ENCODE peak calls at places on chromosomes 13 and 19, in six cellular contexts. Z is stimulated activated CD4-positive, alpha-beta T cell treated with anti-CD3 and anti-CD28 coated beads, TNF-alpha, amount 100 ng/mL, for 24 hours; A is activated T-helper 1 cell treated with Interleukin-2 at 50 U/mL for 16 hours; C is amygdala; U is PC-3; Q is T1000. R is an unnamed sample.

GRCh38 chr19:18097217-18097992 is at the start of gene MAST3:
- DNase-seq in Z (peak; percentile 80), A (peak; percentile 92), C (peak; percentile 42), U (peak; percentile 93), Q (peak; percentile 80), R (peak; percentile 96)

GRCh38 chr19:46659151-46660007 is 1.6 kb downstream of the DACT3 start:
- DNase-seq in Z (no peak), A (no peak), C (peak; percentile 49), U (no peak), Q (no peak), R (no peak)

GRCh38 chr13:81302125-81302524 is 961.2 kb upstream of the SPRY2 start:
- DNase-seq in Z (no peak), A (no peak), C (no peak), U (no peak), Q (no peak), R (no peak)

GRCh38 chr19:10699650-10700335 is 1.4 kb upstream of the QTRT1 start:
- DNase-seq in Z (peak; percentile 35), A (peak; percentile 35), C (no peak), U (peak; percentile 85), Q (peak; percentile 11), R (no peak)

GRCh38 chr19:35608250-35608649 is 4.3 kb upstream of the HAUS5 start:
- DNase-seq in Z (no peak), A (no peak), C (no peak), U (no peak), Q (no peak), R (no peak)

GRCh38 chr19:14536926-14537692 is 7.7 kb downstream of the TECR start:
- DNase-seq in Z (no peak), A (no peak), C (no peak), U (peak; percentile 88), Q (no peak), R (peak; percentile 71)

GRCh38 chr13:99596180-99596579 is 94.9 kb downstream of the TM9SF2 start:
- DNase-seq in Z (no peak), A (no peak), C (no peak), U (no peak), Q (no peak), R (no peak)

GRCh38 chr19:16076958-16077611 is 790 bp downstream of the TPM4 start:
- DNase-seq in Z (no peak), A (no peak), C (peak; percentile 34), U (no peak), Q (no peak), R (no peak)

GRCh38 chr19:40489882-40490230 is 23.1 kb downstream of the SPTBN4 start:
- DNase-seq in Z (no peak), A (no peak), C (no peak), U (no peak), Q (no peak), R (no peak)

GRCh38 chr13:44312898-44313551 is 60.6 kb upstream of the SERP2 start:
- DNase-seq in Z (no peak), A (no peak), C (no peak), U (peak; percentile 91), Q (no peak), R (no peak)

GRCh38 chr13:86932935-86933334 is 738.2 kb upstream of the SLITRK5 start:
- DNase-seq in Z (no peak), A (no peak), C (no peak), U (no peak), Q (no peak), R (no peak)

GRCh38 chr13:107211073-107211472 is 643.1 kb upstream of the ARGLU1 start:
- DNase-seq in Z (no peak), A (no peak), C (peak; percentile 59), U (peak; percentile 88), Q (peak; percentile 36), R (peak; percentile 66)

GRCh38 chr13:31200636-31200970 is 828 bp downstream of the B3GLCT start:
- DNase-seq in Z (peak; percentile 3), A (no peak), C (peak; percentile 55), U (peak; percentile 31), Q (no peak), R (peak; percentile 31)

GRCh38 chr13:95644611-95645052 is at the start of gene DZIP1:
- DNase-seq in Z (no peak), A (no peak), C (peak; percentile 44), U (peak; percentile 40), Q (peak; percentile 54), R (peak; percentile 93)

GRCh38 chr19:43371909-43372308 is 18.4 kb downstream of the CD177 start:
- DNase-seq in Z (no peak), A (no peak), C (no peak), U (no peak), Q (no peak), R (no peak)

GRCh38 chr19:49387936-49388372 is at the start of gene KASH5:
- DNase-seq in Z (peak; percentile 78), A (peak; percentile 75), C (no peak), U (peak; percentile 42), Q (peak; percentile 68), R (no peak)